ENCODE peak calls at places on chromosome 19, in ten cellular contexts. One of them, this sample, is unnamed.

GRCh38 chr19:43784981-43785808 is 4.4 kb upstream of the KCNN4 start:
- DNase-seq in A549: peak
- DNase-seq in Peyer's patch: peak
- DNase-seq in IMR-90: peak
- DNase-seq in endothelial cell of umbilical vein: peak
- DNase-seq in tibial nerve: peak
- DNase-seq in uterus: no peak
- DNase-seq in stomach: peak
- DNase-seq in right lobe of liver: peak
- DNase-seq in breast epithelium: peak
- DNase-seq in this sample: peak

GRCh38 chr19:48476176-48476575 is 7.0 kb downstream of the CYTH2 start:
- DNase-seq in A549: no peak
- DNase-seq in Peyer's patch: no peak
- DNase-seq in IMR-90: no peak
- DNase-seq in endothelial cell of umbilical vein: no peak
- DNase-seq in tibial nerve: no peak
- DNase-seq in uterus: no peak
- DNase-seq in stomach: no peak
- DNase-seq in right lobe of liver: no peak
- DNase-seq in breast epithelium: no peak
- DNase-seq in this sample: no peak

GRCh38 chr19:5380215-5380919 is 39.8 kb upstream of the PTPRS start:
- DNase-seq in A549: no peak
- DNase-seq in Peyer's patch: no peak
- DNase-seq in IMR-90: no peak
- DNase-seq in endothelial cell of umbilical vein: no peak
- DNase-seq in tibial nerve: no peak
- DNase-seq in uterus: no peak
- DNase-seq in stomach: no peak
- DNase-seq in right lobe of liver: no peak
- DNase-seq in breast epithelium: no peak
- DNase-seq in this sample: no peak

GRCh38 chr19:57664269-57665127 is 4.2 kb upstream of the ZSCAN4 start:
- DNase-seq in A549: peak
- DNase-seq in Peyer's patch: peak
- DNase-seq in IMR-90: peak
- DNase-seq in endothelial cell of umbilical vein: peak
- DNase-seq in tibial nerve: no peak
- DNase-seq in uterus: peak
- DNase-seq in stomach: peak
- DNase-seq in right lobe of liver: peak
- DNase-seq in breast epithelium: no peak
- DNase-seq in this sample: peak

GRCh38 chr19:16067205-16067938 is 8.9 kb upstream of the TPM4 start:
- DNase-seq in A549: no peak
- DNase-seq in Peyer's patch: peak
- DNase-seq in IMR-90: peak
- DNase-seq in endothelial cell of umbilical vein: peak
- DNase-seq in tibial nerve: no peak
- DNase-seq in uterus: peak
- DNase-seq in stomach: peak
- DNase-seq in right lobe of liver: peak
- DNase-seq in breast epithelium: peak
- DNase-seq in this sample: no peak

GRCh38 chr19:24033962-24034342 is 53.0 kb upstream of the ZNF254 start:
- DNase-seq in A549: peak
- DNase-seq in Peyer's patch: peak
- DNase-seq in IMR-90: peak
- DNase-seq in endothelial cell of umbilical vein: peak
- DNase-seq in tibial nerve: peak
- DNase-seq in uterus: peak
- DNase-seq in stomach: peak
- DNase-seq in right lobe of liver: peak
- DNase-seq in breast epithelium: peak
- DNase-seq in this sample: peak

GRCh38 chr19:14061751-14062557 is at the start of gene PALM3:
- DNase-seq in A549: no peak
- DNase-seq in Peyer's patch: no peak
- DNase-seq in IMR-90: no peak
- DNase-seq in endothelial cell of umbilical vein: no peak
- DNase-seq in tibial nerve: no peak
- DNase-seq in uterus: no peak
- DNase-seq in stomach: peak
- DNase-seq in right lobe of liver: peak
- DNase-seq in breast epithelium: peak
- DNase-seq in this sample: no peak

GRCh38 chr19:50890422-50891252 is 17.4 kb downstream of the KLK2 start:
- DNase-seq in A549: peak
- DNase-seq in Peyer's patch: no peak
- DNase-seq in IMR-90: peak
- DNase-seq in endothelial cell of umbilical vein: no peak
- DNase-seq in tibial nerve: no peak
- DNase-seq in uterus: no peak
- DNase-seq in stomach: no peak
- DNase-seq in right lobe of liver: no peak
- DNase-seq in breast epithelium: no peak
- DNase-seq in this sample: no peak

GRCh38 chr19:45406165-45406956 is at the start of gene POLR1G:
- DNase-seq in A549: peak
- DNase-seq in Peyer's patch: peak
- DNase-seq in IMR-90: peak
- DNase-seq in endothelial cell of umbilical vein: peak
- DNase-seq in tibial nerve: peak
- DNase-seq in uterus: peak
- DNase-seq in stomach: peak
- DNase-seq in right lobe of liver: peak
- DNase-seq in breast epithelium: peak
- DNase-seq in this sample: peak

GRCh38 chr19:45403781-45404556 is 900 bp downstream of the PPP1R13L start:
- DNase-seq in A549: peak
- DNase-seq in Peyer's patch: peak
- DNase-seq in IMR-90: no peak
- DNase-seq in endothelial cell of umbilical vein: peak
- DNase-seq in tibial nerve: no peak
- DNase-seq in uterus: no peak
- DNase-seq in stomach: peak
- DNase-seq in right lobe of liver: no peak
- DNase-seq in breast epithelium: peak
- DNase-seq in this sample: peak

GRCh38 chr19:45405435-45406164 is 731 bp upstream of the PPP1R13L start:
- DNase-seq in A549: peak
- DNase-seq in Peyer's patch: peak
- DNase-seq in IMR-90: peak
- DNase-seq in endothelial cell of umbilical vein: peak
- DNase-seq in tibial nerve: peak
- DNase-seq in uterus: peak
- DNase-seq in stomach: peak
- DNase-seq in right lobe of liver: peak
- DNase-seq in breast epithelium: peak
- DNase-seq in this sample: peak

GRCh38 chr19:45403272-45403671 is 1.6 kb downstream of the PPP1R13L start:
- DNase-seq in A549: no peak
- DNase-seq in Peyer's patch: no peak
- DNase-seq in IMR-90: no peak
- DNase-seq in endothelial cell of umbilical vein: no peak
- DNase-seq in tibial nerve: no peak
- DNase-seq in uterus: no peak
- DNase-seq in stomach: no peak
- DNase-seq in right lobe of liver: no peak
- DNase-seq in breast epithelium: no peak
- DNase-seq in this sample: no peak

DNA sequence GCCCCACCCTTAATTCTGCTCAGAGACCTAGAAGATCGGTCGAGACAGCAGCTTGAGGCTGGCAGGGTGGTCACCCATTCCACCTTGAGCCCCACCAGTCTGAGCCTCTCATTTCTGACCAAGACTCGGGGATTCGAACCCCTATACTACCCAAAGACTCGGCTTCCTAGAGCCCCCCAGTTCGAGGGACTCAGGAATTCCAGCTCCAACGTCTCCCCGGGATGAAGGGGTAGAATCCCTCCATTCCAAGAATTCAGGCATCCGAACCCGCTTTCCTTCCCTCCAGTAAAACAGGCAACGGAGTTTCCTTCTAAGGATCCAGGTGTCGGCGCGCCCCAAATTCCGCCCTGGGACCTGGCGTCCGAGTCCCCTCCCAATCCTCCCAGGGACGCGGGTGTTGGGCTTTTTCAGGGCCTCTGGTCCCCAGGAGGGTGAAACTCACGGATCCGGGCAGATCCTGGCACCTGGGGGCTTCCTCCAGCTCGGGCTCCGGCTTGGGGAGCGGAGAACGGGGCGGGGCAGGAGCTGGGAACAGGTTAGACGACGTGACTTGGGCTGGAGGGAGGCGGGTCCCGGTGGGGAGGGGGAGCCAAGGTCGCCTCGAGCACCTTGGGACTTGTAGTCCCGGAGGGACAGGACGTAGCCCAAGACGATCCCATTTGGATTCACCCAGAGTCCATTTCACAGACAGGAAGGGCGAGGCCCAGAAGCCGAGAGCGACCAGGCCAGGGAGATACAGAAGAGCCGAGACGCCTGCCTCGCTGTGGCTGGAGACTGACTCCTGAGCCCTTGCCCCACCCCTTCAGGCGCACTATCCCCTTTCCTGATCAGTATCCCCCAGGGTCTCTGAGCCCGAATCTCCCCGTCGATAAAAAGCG is at the start of gene PPP1R13L:
- DNase-seq in A549: peak
- DNase-seq in Peyer's patch: peak
- DNase-seq in IMR-90: peak
- DNase-seq in endothelial cell of umbilical vein: peak
- DNase-seq in tibial nerve: no peak
- DNase-seq in uterus: peak
- DNase-seq in stomach: peak
- DNase-seq in right lobe of liver: peak
- DNase-seq in breast epithelium: peak
- DNase-seq in this sample: peak
- TF ChIP-seq POLR2A in A549: no peak
- TF ChIP-seq POLR2A in Peyer's patch: peak
- TF ChIP-seq POLR2A in IMR-90: no peak
- TF ChIP-seq POLR2A in endothelial cell of umbilical vein: no peak
- TF ChIP-seq POLR2A in tibial nerve: no peak
- TF ChIP-seq POLR2A in uterus: no peak
- TF ChIP-seq POLR2A in stomach: no peak
- TF ChIP-seq POLR2A in right lobe of liver: peak
- TF ChIP-seq POLR2A in breast epithelium: peak
- TF ChIP-seq POLR2A in this sample: peak

DNA sequence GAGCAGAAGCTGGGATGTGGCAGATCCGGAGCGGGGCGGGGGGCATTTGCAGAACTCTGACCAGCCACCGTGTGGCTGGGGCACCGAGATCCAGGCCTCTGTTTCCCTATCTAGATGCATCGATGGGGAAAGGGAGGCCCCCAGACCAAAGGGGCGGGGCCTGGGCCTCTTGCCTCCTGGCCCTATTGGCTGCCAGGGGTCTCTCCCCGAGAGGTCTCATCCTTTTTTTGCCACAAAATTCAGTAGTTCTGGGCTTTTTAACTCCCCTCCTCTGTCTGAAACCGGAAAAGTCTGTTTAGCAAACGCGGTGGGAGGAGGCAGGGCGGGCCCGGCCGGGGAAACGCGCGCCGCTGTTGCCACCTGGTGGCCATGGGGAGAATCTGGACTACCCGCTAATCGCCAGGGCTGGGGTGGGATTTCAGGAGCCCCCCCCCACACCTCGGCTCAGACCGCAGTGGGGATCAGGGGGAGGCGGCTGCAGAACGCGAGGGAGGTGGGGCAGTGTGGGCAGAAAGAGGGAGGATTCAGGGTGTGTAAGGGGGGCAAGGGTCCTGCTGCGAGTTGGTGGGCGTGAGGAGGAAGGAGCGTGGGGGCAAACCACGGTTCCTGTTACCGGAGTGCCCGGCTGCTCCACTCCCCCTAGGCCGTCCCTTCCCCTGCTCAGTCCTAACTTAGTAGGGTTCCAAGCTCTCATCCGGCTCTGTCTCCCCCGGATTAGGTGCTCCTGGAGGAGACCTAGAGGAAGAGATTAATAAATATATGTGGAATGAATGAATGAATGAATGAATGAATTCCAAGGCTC is 28.3 kb downstream of the IL12RB1 start:
- DNase-seq in A549: peak
- DNase-seq in Peyer's patch: peak
- DNase-seq in IMR-90: peak
- DNase-seq in endothelial cell of umbilical vein: peak
- DNase-seq in tibial nerve: peak
- DNase-seq in uterus: peak
- DNase-seq in stomach: peak
- DNase-seq in right lobe of liver: peak
- DNase-seq in breast epithelium: peak
- DNase-seq in this sample: peak
- TF ChIP-seq POLR2A in A549: no peak
- TF ChIP-seq POLR2A in Peyer's patch: peak
- TF ChIP-seq POLR2A in IMR-90: peak
- TF ChIP-seq POLR2A in endothelial cell of umbilical vein: no peak
- TF ChIP-seq POLR2A in tibial nerve: peak
- TF ChIP-seq POLR2A in uterus: no peak
- TF ChIP-seq POLR2A in stomach: no peak
- TF ChIP-seq POLR2A in right lobe of liver: no peak
- TF ChIP-seq POLR2A in breast epithelium: no peak
- TF ChIP-seq POLR2A in this sample: no peak

GRCh38 chr19:18437481-18438330 is at the start of gene ISYNA1:
- DNase-seq in A549: no peak
- DNase-seq in Peyer's patch: peak
- DNase-seq in IMR-90: peak
- DNase-seq in endothelial cell of umbilical vein: peak
- DNase-seq in tibial nerve: no peak
- DNase-seq in uterus: peak
- DNase-seq in stomach: peak
- DNase-seq in right lobe of liver: no peak
- DNase-seq in breast epithelium: peak
- DNase-seq in this sample: peak
- TF ChIP-seq POLR2A in A549: peak
- TF ChIP-seq POLR2A in Peyer's patch: no peak
- TF ChIP-seq POLR2A in IMR-90: no peak
- TF ChIP-seq POLR2A in endothelial cell of umbilical vein: no peak
- TF ChIP-seq POLR2A in tibial nerve: no peak
- TF ChIP-seq POLR2A in uterus: peak
- TF ChIP-seq POLR2A in stomach: no peak
- TF ChIP-seq POLR2A in right lobe of liver: no peak
- TF ChIP-seq POLR2A in breast epithelium: no peak
- TF ChIP-seq POLR2A in this sample: no peak

DNA sequence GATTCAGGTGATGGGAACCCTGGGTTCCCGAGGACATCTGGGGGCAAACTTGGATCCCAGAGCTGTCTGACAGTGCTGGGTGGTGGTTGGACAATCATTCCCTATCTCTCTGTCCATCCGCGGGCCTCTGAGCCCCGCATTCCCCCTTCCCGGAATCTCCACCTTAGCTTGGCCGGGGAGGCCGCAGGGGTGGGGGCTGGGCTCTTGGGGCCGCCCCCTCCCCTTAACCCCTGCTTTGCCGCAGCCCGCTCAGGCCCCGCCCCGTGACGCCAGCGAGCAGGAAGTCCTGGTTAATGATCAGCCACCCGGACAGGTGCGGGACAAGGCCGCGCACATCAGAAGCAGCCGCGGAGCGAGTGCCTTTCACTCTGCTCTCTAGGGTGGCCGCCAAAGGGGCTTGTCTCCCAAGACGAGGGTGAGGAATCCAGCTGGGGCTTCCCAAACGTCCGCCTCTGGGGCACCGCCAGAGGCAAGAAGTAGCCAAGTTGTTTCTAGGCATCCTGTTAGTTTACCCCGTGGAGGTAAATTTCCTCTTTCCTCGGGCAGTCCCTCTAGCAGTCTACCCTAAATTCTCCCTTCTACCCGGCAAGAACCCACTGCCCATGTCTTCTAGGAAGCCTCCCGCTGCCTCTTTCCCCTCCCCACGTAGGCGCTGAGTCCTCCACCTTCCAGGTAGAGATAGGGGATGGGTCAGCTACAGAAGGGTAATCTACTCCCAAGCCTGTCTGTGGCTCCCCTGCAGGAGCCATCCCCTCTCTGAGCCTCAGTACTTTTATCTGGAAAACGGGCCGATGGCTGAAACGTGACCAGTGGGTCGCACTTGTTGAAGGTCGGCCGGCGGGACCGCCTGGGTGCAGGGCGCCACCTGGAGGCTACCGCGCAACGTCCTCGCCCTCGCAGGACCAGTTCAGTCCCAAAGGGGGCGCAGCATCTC is 3.0 kb downstream of the IRF2BP1 start:
- DNase-seq in A549: peak
- DNase-seq in Peyer's patch: peak
- DNase-seq in IMR-90: peak
- DNase-seq in endothelial cell of umbilical vein: peak
- DNase-seq in tibial nerve: peak
- DNase-seq in uterus: peak
- DNase-seq in stomach: peak
- DNase-seq in right lobe of liver: peak
- DNase-seq in breast epithelium: peak
- DNase-seq in this sample: peak
- TF ChIP-seq POLR2A in A549: peak
- TF ChIP-seq POLR2A in Peyer's patch: peak
- TF ChIP-seq POLR2A in IMR-90: no peak
- TF ChIP-seq POLR2A in endothelial cell of umbilical vein: no peak
- TF ChIP-seq POLR2A in tibial nerve: no peak
- TF ChIP-seq POLR2A in uterus: no peak
- TF ChIP-seq POLR2A in stomach: no peak
- TF ChIP-seq POLR2A in right lobe of liver: peak
- TF ChIP-seq POLR2A in breast epithelium: no peak
- TF ChIP-seq POLR2A in this sample: no peak

This sample was measured in heart left ventricle.